ENCODE peak calls at places on chromosomes 2 and 18, in four cellular contexts. One of them, this sample, is unnamed. For H3K36me3, the result is how much of the 10 kb centered on the place peaks cover.

GRCh38 chr2:120647487-120647886 is 88.2 kb upstream of the GLI2 start:
- DNase-seq in left ventricle myocardium inferior: no peak
- DNase-seq in heart right ventricle: no peak
- DNase-seq in cardiac muscle cell: no peak
- DNase-seq in this sample: peak

GRCh38 chr2:234958311-234958710 is 6.5 kb downstream of the SH3BP4 start:
- DNase-seq in left ventricle myocardium inferior: no peak
- DNase-seq in heart right ventricle: no peak
- DNase-seq in cardiac muscle cell: no peak
- DNase-seq in this sample: no peak

GRCh38 chr2:229539628-229540027 is 174.7 kb downstream of the DNER start:
- DNase-seq in left ventricle myocardium inferior: no peak
- DNase-seq in heart right ventricle: no peak
- DNase-seq in cardiac muscle cell: no peak
- DNase-seq in this sample: no peak

GRCh38 chr18:62525611-62526010 is 2.8 kb downstream of the ZCCHC2 start:
- DNase-seq in left ventricle myocardium inferior: no peak
- DNase-seq in heart right ventricle: no peak
- DNase-seq in cardiac muscle cell: no peak
- DNase-seq in this sample: no peak

GRCh38 chr2:233404227-233404626 is 49.9 kb downstream of the DGKD start:
- DNase-seq in left ventricle myocardium inferior: no peak
- DNase-seq in heart right ventricle: no peak
- DNase-seq in cardiac muscle cell: peak
- DNase-seq in this sample: no peak

GRCh38 chr18:32093106-32093511 is 1.4 kb downstream of the RNF138 start:
- DNase-seq in left ventricle myocardium inferior: peak
- DNase-seq in heart right ventricle: peak
- DNase-seq in cardiac muscle cell: peak
- DNase-seq in this sample: no peak

GRCh38 chr2:97950329-97951154 is 45.2 kb downstream of the TMEM131 start:
- DNase-seq in left ventricle myocardium inferior: no peak
- DNase-seq in heart right ventricle: no peak
- DNase-seq in cardiac muscle cell: no peak
- DNase-seq in this sample: peak

GRCh38 chr2:19540739-19541503 is 182.5 kb upstream of the OSR1 start:
- DNase-seq in left ventricle myocardium inferior: no peak
- DNase-seq in heart right ventricle: no peak
- DNase-seq in cardiac muscle cell: no peak
- DNase-seq in this sample: peak

GRCh38 chr2:64311948-64312621 is 141.9 kb upstream of the LGALSL start:
- DNase-seq in left ventricle myocardium inferior: peak
- DNase-seq in heart right ventricle: peak
- DNase-seq in cardiac muscle cell: peak
- DNase-seq in this sample: peak

GRCh38 chr18:40529478-40529877 is 1425.6 kb upstream of the PIK3C3 start:
- DNase-seq in left ventricle myocardium inferior: no peak
- DNase-seq in heart right ventricle: no peak
- DNase-seq in cardiac muscle cell: no peak
- DNase-seq in this sample: no peak

GRCh38 chr18:49013961-49014604 is 63.3 kb upstream of the SMAD7 start:
- DNase-seq in left ventricle myocardium inferior: no peak
- DNase-seq in heart right ventricle: no peak
- DNase-seq in cardiac muscle cell: no peak
- DNase-seq in this sample: no peak

GRCh38 chr18:46199515-46200147 is 95.4 kb downstream of the HAUS1 start:
- DNase-seq in left ventricle myocardium inferior: no peak
- DNase-seq in heart right ventricle: no peak
- DNase-seq in cardiac muscle cell: no peak
- DNase-seq in this sample: no peak

GRCh38 chr18:24704921-24705620 is 244.6 kb downstream of the HRH4 start:
- DNase-seq in left ventricle myocardium inferior: no peak
- DNase-seq in heart right ventricle: no peak
- DNase-seq in cardiac muscle cell: no peak
- DNase-seq in this sample: peak

GRCh38 chr18:35703043-35703688 is 121.6 kb downstream of the GALNT1 start:
- DNase-seq in left ventricle myocardium inferior: no peak
- DNase-seq in heart right ventricle: no peak
- DNase-seq in cardiac muscle cell: no peak
- DNase-seq in this sample: no peak

GRCh38 chr2:16335606-16335930 is 330.1 kb downstream of the CYRIA start:
- DNase-seq in left ventricle myocardium inferior: no peak
- DNase-seq in heart right ventricle: no peak
- DNase-seq in cardiac muscle cell: no peak
- DNase-seq in this sample: no peak

GRCh38 chr18:46262856-46263255 is 158.7 kb downstream of the HAUS1 start:
- DNase-seq in left ventricle myocardium inferior: no peak
- DNase-seq in heart right ventricle: no peak
- DNase-seq in cardiac muscle cell: no peak
- DNase-seq in this sample: no peak

GRCh38 chr2:204749319-204749718 is 204.0 kb downstream of the PARD3B start:
- DNase-seq in left ventricle myocardium inferior: no peak
- DNase-seq in heart right ventricle: no peak
- DNase-seq in cardiac muscle cell: no peak
- DNase-seq in this sample: peak

GRCh38 chr18:53509886-53510285 is 714.6 kb downstream of the MBD2 start:
- DNase-seq in left ventricle myocardium inferior: no peak
- DNase-seq in heart right ventricle: no peak
- DNase-seq in cardiac muscle cell: peak
- DNase-seq in this sample: no peak

GRCh38 chr2:157722580-157723234 is 94.0 kb upstream of the ACVR1C start:
- DNase-seq in left ventricle myocardium inferior: no peak
- DNase-seq in heart right ventricle: no peak
- DNase-seq in cardiac muscle cell: no peak
- DNase-seq in this sample: no peak

GRCh38 chr2:67389286-67389685 is 7.8 kb upstream of the ETAA1 start:
- DNase-seq in left ventricle myocardium inferior: no peak
- DNase-seq in heart right ventricle: no peak
- DNase-seq in cardiac muscle cell: no peak
- DNase-seq in this sample: peak

GRCh38 chr18:75530548-75531211 is 103.2 kb upstream of the SMIM21 start:
- DNase-seq in left ventricle myocardium inferior: peak
- DNase-seq in heart right ventricle: peak
- DNase-seq in cardiac muscle cell: no peak
- DNase-seq in this sample: no peak

GRCh38 chr2:191030521-191031154 is 16.7 kb upstream of the STAT1 start:
- DNase-seq in left ventricle myocardium inferior: no peak
- DNase-seq in heart right ventricle: no peak
- DNase-seq in cardiac muscle cell: peak
- DNase-seq in this sample: no peak

GRCh38 chr2:19256239-19256638 is 102.2 kb downstream of the OSR1 start:
- DNase-seq in left ventricle myocardium inferior: no peak
- DNase-seq in heart right ventricle: no peak
- DNase-seq in cardiac muscle cell: no peak
- DNase-seq in this sample: peak

GRCh38 chr18:57437782-57438668 is 2.9 kb downstream of the ONECUT2 start:
- DNase-seq in left ventricle myocardium inferior: no peak
- DNase-seq in heart right ventricle: no peak
- DNase-seq in cardiac muscle cell: peak
- DNase-seq in this sample: no peak
- H3K4me3 ChIP-seq in left ventricle myocardium inferior: peak
- H3K4me3 ChIP-seq in heart right ventricle: peak
- H3K4me3 ChIP-seq in cardiac muscle cell: peak
- H3K4me3 ChIP-seq in this sample: no peak

GRCh38 chr2:230797515-230798495 is 66.9 kb upstream of the ITM2C start:
- DNase-seq in left ventricle myocardium inferior: no peak
- DNase-seq in heart right ventricle: no peak
- DNase-seq in cardiac muscle cell: no peak
- DNase-seq in this sample: no peak
- H3K36me3 ChIP-seq in left ventricle myocardium inferior: under half
- H3K36me3 ChIP-seq in heart right ventricle: half or more
- H3K36me3 ChIP-seq in cardiac muscle cell: under half
- H3K36me3 ChIP-seq in this sample: under half

DNA sequence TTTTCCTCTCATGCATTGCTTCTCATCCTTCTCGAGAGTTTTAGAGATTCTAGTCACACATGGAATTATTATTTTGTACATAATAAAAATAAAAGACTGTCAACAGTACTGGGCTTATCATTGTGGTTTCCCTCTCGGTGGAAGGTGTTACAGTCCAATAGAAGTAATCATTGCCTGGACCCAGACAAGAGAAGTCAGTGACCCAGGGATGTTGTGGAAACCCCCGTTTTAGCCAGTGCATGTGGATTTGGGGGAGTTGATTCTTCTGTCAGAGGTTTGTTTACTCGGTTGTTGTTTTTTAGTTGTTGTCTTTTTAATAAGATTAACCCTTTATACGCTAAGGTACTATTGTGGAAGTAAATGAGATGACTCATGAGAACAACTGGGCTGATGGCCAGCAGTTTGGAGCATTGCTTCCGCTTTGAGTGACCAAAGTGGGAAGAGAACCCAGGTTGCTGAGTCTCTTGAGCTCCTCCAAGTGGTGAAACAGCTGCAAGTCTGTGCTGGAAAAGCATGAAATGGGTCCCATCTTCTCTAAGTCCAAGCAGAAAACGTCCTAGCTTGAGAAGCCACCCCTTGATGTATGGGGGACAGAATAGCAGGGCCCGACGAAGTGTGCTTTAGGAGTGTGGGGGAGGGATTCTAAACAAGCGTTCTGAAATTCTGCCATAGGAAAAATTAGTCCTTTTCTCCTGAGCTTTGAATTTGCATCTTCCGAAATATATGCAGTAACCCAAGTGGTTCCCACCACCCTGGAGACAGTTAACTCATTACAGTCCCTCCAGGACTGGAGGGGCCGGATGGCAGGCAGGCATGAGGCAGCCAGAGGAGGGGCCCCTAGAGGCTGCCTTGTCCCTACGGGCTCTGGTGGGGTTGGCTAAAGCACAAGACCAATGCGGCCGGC is 61.8 kb upstream of the GPR45 start:
- DNase-seq in left ventricle myocardium inferior: no peak
- DNase-seq in heart right ventricle: no peak
- DNase-seq in cardiac muscle cell: peak
- DNase-seq in this sample: no peak
- TF ChIP-seq CTCF in left ventricle myocardium inferior: peak
- TF ChIP-seq CTCF in heart right ventricle: peak
- TF ChIP-seq CTCF in cardiac muscle cell: peak
- TF ChIP-seq CTCF in this sample: peak

GRCh38 chr18:69935319-69936190 is 12.1 kb downstream of the CD226 start:
- DNase-seq in left ventricle myocardium inferior: no peak
- DNase-seq in heart right ventricle: no peak
- DNase-seq in cardiac muscle cell: peak
- DNase-seq in this sample: no peak
- H3K4me3 ChIP-seq in left ventricle myocardium inferior: no peak
- H3K4me3 ChIP-seq in heart right ventricle: no peak
- H3K4me3 ChIP-seq in cardiac muscle cell: no peak
- H3K4me3 ChIP-seq in this sample: no peak

GRCh38 chr2:237743024-237743423 is 55.6 kb upstream of the RBM44 start:
- DNase-seq in left ventricle myocardium inferior: no peak
- DNase-seq in heart right ventricle: no peak
- DNase-seq in cardiac muscle cell: no peak
- DNase-seq in this sample: no peak
- H3K36me3 ChIP-seq in left ventricle myocardium inferior: under half
- H3K36me3 ChIP-seq in heart right ventricle: under half
- H3K36me3 ChIP-seq in cardiac muscle cell: under half
- H3K36me3 ChIP-seq in this sample: under half

DNA sequence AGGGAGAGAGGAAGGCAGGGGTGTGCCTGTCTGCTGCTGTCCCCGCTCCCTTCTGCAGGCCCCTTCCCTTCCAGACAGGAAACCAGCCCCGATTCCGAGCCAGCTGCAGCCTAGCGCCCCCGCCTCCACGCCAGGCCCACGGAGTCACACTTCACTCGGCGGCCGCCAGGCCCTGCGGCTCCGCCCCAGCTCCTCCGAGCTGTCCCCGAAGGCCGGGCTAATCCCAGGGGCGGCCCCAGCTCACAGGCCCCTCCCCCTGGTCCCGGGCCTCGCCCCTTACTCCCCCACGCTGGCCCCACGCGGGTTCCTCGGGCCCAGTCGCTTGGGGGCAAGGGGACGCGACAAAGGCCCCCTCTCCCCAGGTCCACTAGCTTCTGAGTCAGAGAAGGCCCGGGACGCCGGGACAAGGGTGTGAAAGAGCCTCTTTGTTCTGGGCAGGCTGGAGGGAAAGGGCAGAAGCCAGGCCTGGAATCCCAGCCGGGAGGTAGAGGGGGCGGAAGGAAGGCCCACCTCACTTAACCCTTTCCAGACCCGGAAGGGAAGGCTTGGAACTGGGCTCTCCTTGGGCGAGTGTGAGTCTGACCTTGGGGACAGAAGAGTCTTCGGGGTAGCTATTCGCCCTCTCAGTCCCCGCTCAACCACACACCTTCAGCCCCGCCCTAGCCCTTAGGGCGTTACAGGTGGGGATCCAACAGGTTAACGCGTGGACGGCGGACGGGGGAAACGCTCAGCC is 1.2 kb downstream of the RTKN start:
- DNase-seq in left ventricle myocardium inferior: peak
- DNase-seq in heart right ventricle: peak
- DNase-seq in cardiac muscle cell: peak
- DNase-seq in this sample: no peak
- TF ChIP-seq CTCF in left ventricle myocardium inferior: peak
- TF ChIP-seq CTCF in heart right ventricle: peak
- TF ChIP-seq CTCF in cardiac muscle cell: peak
- TF ChIP-seq CTCF in this sample: peak

DNA sequence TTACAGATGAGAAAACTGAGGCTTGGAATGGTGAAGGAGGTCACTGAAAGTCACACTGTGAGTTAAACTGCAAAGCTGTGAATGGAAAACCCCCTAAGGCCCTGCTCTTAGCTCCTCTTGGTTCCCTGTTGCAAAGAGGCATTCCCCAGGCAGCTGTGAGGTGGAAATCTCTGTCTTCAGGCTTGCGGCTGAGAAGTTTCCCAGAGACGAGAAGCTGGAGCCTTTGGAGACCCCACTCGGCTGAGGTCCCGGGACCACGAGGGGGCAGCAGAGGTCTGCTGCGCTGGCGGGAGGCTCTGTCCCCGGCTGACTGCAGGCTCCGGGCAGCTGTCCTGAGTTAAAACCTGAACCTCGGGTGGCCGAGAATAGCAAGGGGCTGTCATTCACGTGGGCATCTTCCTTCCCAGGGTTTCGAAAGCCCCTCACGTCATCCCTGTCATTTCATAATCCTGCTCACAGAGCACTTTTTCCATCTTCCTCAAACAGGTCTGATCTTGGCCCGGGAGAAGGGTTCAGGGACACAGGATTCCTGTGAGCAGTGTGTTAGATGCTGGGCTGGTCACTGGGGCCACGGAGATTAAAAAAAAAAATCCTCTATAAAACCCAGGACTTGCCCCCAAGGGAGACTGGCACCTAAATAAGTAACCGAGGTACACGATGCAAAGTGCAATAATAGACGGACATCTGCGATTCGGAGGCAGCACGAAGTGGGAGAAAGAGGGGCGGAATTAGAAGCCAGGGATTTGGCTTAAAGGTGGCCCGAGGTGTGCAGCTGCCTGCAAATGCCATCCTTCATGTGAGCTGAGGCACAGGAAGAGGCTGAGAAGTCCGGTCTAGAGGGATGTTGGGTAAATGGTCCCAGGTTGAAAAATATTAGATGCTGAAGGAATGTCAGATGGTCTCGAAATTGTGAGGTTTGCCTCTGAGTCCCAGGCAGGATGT is 24.6 kb upstream of the ATOH8 start:
- DNase-seq in left ventricle myocardium inferior: peak
- DNase-seq in heart right ventricle: peak
- DNase-seq in cardiac muscle cell: peak
- DNase-seq in this sample: no peak
- H3K4me3 ChIP-seq in left ventricle myocardium inferior: no peak
- H3K4me3 ChIP-seq in heart right ventricle: no peak
- H3K4me3 ChIP-seq in cardiac muscle cell: no peak
- H3K4me3 ChIP-seq in this sample: no peak